ENCODE peak calls at places on chromosomes 11 and 22, in five cellular contexts. One of them, this sample, is unnamed. For H3K36me3, the result is how much of the 10 kb centered on the place peaks cover.

GRCh38 chr11:83456075-83456474 is 169.9 kb upstream of the CCDC90B start:
- DNase-seq in PC-3: no peak
- DNase-seq in colonic mucosa: no peak
- DNase-seq in transverse colon: no peak
- DNase-seq in neural progenitor cell: peak
- DNase-seq in this sample: no peak

GRCh38 chr11:64419818-64420485 is 61.0 kb downstream of the RPS6KA4 start:
- DNase-seq in colonic mucosa: no peak
- DNase-seq in neural progenitor cell: no peak
- DNase-seq in PC-3: no peak
- DNase-seq in transverse colon: no peak
- DNase-seq in this sample: no peak

GRCh38 chr22:49937758-49938564 is 19.5 kb downstream of the CRELD2 start:
- DNase-seq in transverse colon: no peak
- DNase-seq in neural progenitor cell: no peak
- DNase-seq in PC-3: no peak
- DNase-seq in colonic mucosa: no peak
- DNase-seq in this sample: no peak

GRCh38 chr22:39343259-39344045 is 6.3 kb upstream of the SYNGR1 start:
- DNase-seq in neural progenitor cell: peak
- DNase-seq in transverse colon: peak
- DNase-seq in PC-3: peak
- DNase-seq in colonic mucosa: peak
- DNase-seq in this sample: peak

GRCh38 chr22:41994506-41994905 is 4.1 kb upstream of the WBP2NL start:
- DNase-seq in colonic mucosa: no peak
- DNase-seq in neural progenitor cell: no peak
- DNase-seq in PC-3: no peak
- DNase-seq in transverse colon: no peak
- DNase-seq in this sample: no peak

GRCh38 chr22:32745251-32745995 is 56.1 kb upstream of the TIMP3 start:
- DNase-seq in transverse colon: peak
- DNase-seq in neural progenitor cell: peak
- DNase-seq in colonic mucosa: peak
- DNase-seq in PC-3: peak
- DNase-seq in this sample: peak

GRCh38 chr11:63866211-63866610 is 27.3 kb downstream of the MARK2 start:
- DNase-seq in PC-3: peak
- DNase-seq in transverse colon: peak
- DNase-seq in colonic mucosa: peak
- DNase-seq in neural progenitor cell: no peak
- DNase-seq in this sample: peak

GRCh38 chr11:122440783-122441701 is 214.5 kb upstream of the UBASH3B start:
- DNase-seq in colonic mucosa: peak
- DNase-seq in neural progenitor cell: peak
- DNase-seq in PC-3: no peak
- DNase-seq in transverse colon: peak
- DNase-seq in this sample: no peak

GRCh38 chr11:94700631-94701030 is 67.5 kb upstream of the AMOTL1 start:
- DNase-seq in neural progenitor cell: no peak
- DNase-seq in PC-3: no peak
- DNase-seq in transverse colon: no peak
- DNase-seq in colonic mucosa: no peak
- DNase-seq in this sample: no peak

GRCh38 chr11:124643605-124644425 is 21.2 kb downstream of the TBRG1 start:
- DNase-seq in PC-3: no peak
- DNase-seq in transverse colon: no peak
- DNase-seq in neural progenitor cell: no peak
- DNase-seq in colonic mucosa: no peak
- DNase-seq in this sample: no peak

GRCh38 chr11:1199689-1200610 is 22.9 kb upstream of the MUC5B start:
- DNase-seq in colonic mucosa: no peak
- DNase-seq in neural progenitor cell: no peak
- DNase-seq in transverse colon: peak
- DNase-seq in PC-3: peak
- DNase-seq in this sample: peak

GRCh38 chr11:73137262-73137941 is 4.7 kb downstream of the FCHSD2 start:
- DNase-seq in neural progenitor cell: no peak
- DNase-seq in colonic mucosa: no peak
- DNase-seq in transverse colon: no peak
- DNase-seq in PC-3: no peak
- DNase-seq in this sample: no peak
- TF ChIP-seq CTCF in neural progenitor cell: no peak
- TF ChIP-seq CTCF in colonic mucosa: no peak
- TF ChIP-seq CTCF in transverse colon: no peak
- TF ChIP-seq CTCF in PC-3: peak
- TF ChIP-seq CTCF in this sample: no peak

DNA sequence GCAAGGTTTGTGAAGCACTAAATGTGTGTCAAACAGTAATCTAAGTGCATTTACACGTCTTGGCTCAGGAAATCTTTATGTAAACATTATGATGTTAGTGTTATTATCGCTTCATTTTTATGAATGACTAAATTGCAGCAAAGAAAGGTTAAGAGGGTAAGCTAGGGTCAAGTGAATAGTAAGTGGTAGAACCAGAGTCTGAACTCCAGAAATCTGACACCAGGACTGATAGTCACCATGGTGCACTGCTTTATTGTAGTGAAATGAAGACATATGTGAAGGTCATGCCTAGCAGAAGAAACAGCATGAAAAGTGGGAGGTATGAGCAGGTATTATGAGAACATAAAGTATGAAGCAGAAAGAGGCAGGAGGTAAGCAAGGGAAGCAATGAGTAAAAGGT is 368.7 kb upstream of the TENM4 start:
- DNase-seq in neural progenitor cell: no peak
- DNase-seq in PC-3: no peak
- DNase-seq in transverse colon: no peak
- DNase-seq in colonic mucosa: no peak
- DNase-seq in this sample: no peak
- H3K36me3 ChIP-seq in neural progenitor cell: under half
- H3K36me3 ChIP-seq in PC-3: under half
- H3K36me3 ChIP-seq in transverse colon: under half
- H3K36me3 ChIP-seq in colonic mucosa: under half
- H3K36me3 ChIP-seq in this sample: under half

GRCh38 chr11:97259884-97260283 is 870.1 kb downstream of the JRKL start:
- DNase-seq in transverse colon: no peak
- DNase-seq in neural progenitor cell: no peak
- DNase-seq in colonic mucosa: no peak
- DNase-seq in PC-3: peak
- DNase-seq in this sample: no peak
- TF ChIP-seq CTCF in transverse colon: no peak
- TF ChIP-seq CTCF in neural progenitor cell: peak
- TF ChIP-seq CTCF in colonic mucosa: no peak
- TF ChIP-seq CTCF in PC-3: peak
- TF ChIP-seq CTCF in this sample: no peak

DNA sequence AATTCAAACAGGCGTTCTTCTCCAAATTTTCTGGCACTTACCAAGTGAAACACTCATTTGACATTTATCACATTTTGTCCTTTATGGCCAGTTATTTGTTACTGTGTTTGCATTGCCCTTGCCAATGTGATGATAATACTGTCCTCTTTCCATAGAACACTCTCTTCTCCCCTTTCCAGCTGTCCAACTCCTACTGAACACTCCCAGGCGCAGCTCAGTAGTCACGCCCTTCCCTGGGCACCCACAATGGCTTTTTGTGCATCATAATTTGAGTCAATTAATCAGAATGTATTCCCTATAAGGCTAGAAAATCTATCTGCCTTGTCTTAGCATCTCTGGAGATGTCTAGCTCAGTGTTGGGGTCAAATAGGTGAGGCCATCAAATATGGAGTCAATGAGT is 21.2 kb upstream of the B3GAT1 start:
- DNase-seq in neural progenitor cell: no peak
- DNase-seq in colonic mucosa: no peak
- DNase-seq in transverse colon: no peak
- DNase-seq in PC-3: no peak
- DNase-seq in this sample: no peak
- H3K36me3 ChIP-seq in neural progenitor cell: under half
- H3K36me3 ChIP-seq in colonic mucosa: under half
- H3K36me3 ChIP-seq in transverse colon: under half
- H3K36me3 ChIP-seq in PC-3: under half
- H3K36me3 ChIP-seq in this sample: under half

This sample was measured in prostate gland.